ENCODE peak calls at places on chromosomes 7 and 10, in four cellular contexts. One of them, this sample, is unnamed. For H3K36me3, the result is how much of the 10 kb centered on the place peaks cover.

GRCh38 chr10:22294694-22295093 is 21.5 kb upstream of the COMMD3 start:
- DNase-seq in tibial artery: no peak
- DNase-seq in upper lobe of right lung: no peak
- DNase-seq in Caco-2: no peak
- DNase-seq in this sample: no peak

GRCh38 chr7:33921216-33921938 is 16.0 kb downstream of the BMPER start:
- DNase-seq in tibial artery: peak
- DNase-seq in upper lobe of right lung: no peak
- DNase-seq in Caco-2: no peak
- DNase-seq in this sample: no peak

GRCh38 chr7:130667593-130668257 is 823 bp downstream of the COPG2 start:
- DNase-seq in tibial artery: no peak
- DNase-seq in upper lobe of right lung: no peak
- DNase-seq in Caco-2: no peak
- DNase-seq in this sample: no peak

GRCh38 chr10:110226926-110227641 is 19.7 kb downstream of the MXI1 start:
- DNase-seq in tibial artery: peak
- DNase-seq in upper lobe of right lung: peak
- DNase-seq in Caco-2: peak
- DNase-seq in this sample: peak

GRCh38 chr10:101446947-101447346 is 93.0 kb downstream of the BTRC start:
- DNase-seq in tibial artery: no peak
- DNase-seq in upper lobe of right lung: no peak
- DNase-seq in Caco-2: no peak
- DNase-seq in this sample: no peak

GRCh38 chr10:93818086-93818485 is 60.4 kb downstream of the LGI1 start:
- DNase-seq in tibial artery: no peak
- DNase-seq in upper lobe of right lung: no peak
- DNase-seq in Caco-2: no peak
- DNase-seq in this sample: no peak

GRCh38 chr7:94205529-94205928 is 189.2 kb upstream of the COL1A2 start:
- DNase-seq in tibial artery: no peak
- DNase-seq in upper lobe of right lung: no peak
- DNase-seq in Caco-2: no peak
- DNase-seq in this sample: no peak

GRCh38 chr10:102065561-102066420 is 642 bp downstream of the HPS6 start:
- DNase-seq in tibial artery: peak
- DNase-seq in upper lobe of right lung: no peak
- DNase-seq in Caco-2: no peak
- DNase-seq in this sample: peak

GRCh38 chr7:2796358-2797352 is 47.5 kb downstream of the GNA12 start:
- DNase-seq in tibial artery: peak
- DNase-seq in upper lobe of right lung: no peak
- DNase-seq in Caco-2: no peak
- DNase-seq in this sample: no peak

GRCh38 chr7:48090095-48090805 is 1.2 kb downstream of the UPP1 start:
- DNase-seq in tibial artery: no peak
- DNase-seq in upper lobe of right lung: peak
- DNase-seq in Caco-2: no peak
- DNase-seq in this sample: no peak

GRCh38 chr7:65308300-65308678 is 65.4 kb upstream of the ZNF92 start:
- DNase-seq in tibial artery: no peak
- DNase-seq in upper lobe of right lung: no peak
- DNase-seq in Caco-2: no peak
- DNase-seq in this sample: no peak

GRCh38 chr10:95388539-95388938 is 97.7 kb upstream of the PDLIM1 start:
- DNase-seq in tibial artery: peak
- DNase-seq in upper lobe of right lung: no peak
- DNase-seq in Caco-2: no peak
- DNase-seq in this sample: no peak

GRCh38 chr10:133600657-133601056 is 25.9 kb downstream of the FRG2B start:
- DNase-seq in tibial artery: no peak
- DNase-seq in upper lobe of right lung: no peak
- DNase-seq in Caco-2: no peak
- DNase-seq in this sample: no peak

GRCh38 chr7:121744319-121744718 is 128.6 kb upstream of the PTPRZ1 start:
- DNase-seq in tibial artery: no peak
- DNase-seq in upper lobe of right lung: no peak
- DNase-seq in Caco-2: no peak
- DNase-seq in this sample: no peak

GRCh38 chr10:118910702-118911101 is 118.8 kb upstream of the NANOS1 start:
- DNase-seq in tibial artery: no peak
- DNase-seq in upper lobe of right lung: no peak
- DNase-seq in Caco-2: no peak
- DNase-seq in this sample: no peak

GRCh38 chr7:22173884-22174573 is 182.9 kb downstream of the RAPGEF5 start:
- DNase-seq in tibial artery: no peak
- DNase-seq in upper lobe of right lung: no peak
- DNase-seq in Caco-2: no peak
- DNase-seq in this sample: no peak

GRCh38 chr7:49403844-49404243 is 369.6 kb upstream of the VWC2 start:
- DNase-seq in tibial artery: no peak
- DNase-seq in upper lobe of right lung: no peak
- DNase-seq in Caco-2: no peak
- DNase-seq in this sample: no peak

GRCh38 chr10:58514102-58514472 is 1.4 kb downstream of the BICC1 start:
- DNase-seq in tibial artery: no peak
- DNase-seq in upper lobe of right lung: no peak
- DNase-seq in Caco-2: no peak
- DNase-seq in this sample: no peak

GRCh38 chr10:120553911-120554310 is 96.9 kb downstream of the PLPP4 start:
- DNase-seq in tibial artery: no peak
- DNase-seq in upper lobe of right lung: no peak
- DNase-seq in Caco-2: no peak
- DNase-seq in this sample: no peak

GRCh38 chr7:12646139-12646538 is 41.3 kb upstream of the ARL4A start:
- DNase-seq in tibial artery: no peak
- DNase-seq in upper lobe of right lung: no peak
- DNase-seq in Caco-2: no peak
- DNase-seq in this sample: no peak

GRCh38 chr10:30378607-30379006 is 29.5 kb upstream of the MTPAP start:
- DNase-seq in tibial artery: no peak
- DNase-seq in upper lobe of right lung: no peak
- DNase-seq in Caco-2: no peak
- DNase-seq in this sample: no peak

GRCh38 chr10:99648717-99649116 is 10.6 kb upstream of the ENTPD7 start:
- DNase-seq in tibial artery: no peak
- DNase-seq in upper lobe of right lung: no peak
- DNase-seq in Caco-2: no peak
- DNase-seq in this sample: no peak

GRCh38 chr10:103648231-103648950 is 154.9 kb downstream of the NEURL1 start:
- DNase-seq in tibial artery: peak
- DNase-seq in upper lobe of right lung: no peak
- DNase-seq in Caco-2: no peak
- DNase-seq in this sample: no peak

GRCh38 chr7:142669074-142669654 is 80.1 kb upstream of the PRSS1 start:
- DNase-seq in tibial artery: no peak
- DNase-seq in upper lobe of right lung: no peak
- DNase-seq in Caco-2: no peak
- DNase-seq in this sample: no peak

GRCh38 chr7:6375346-6376101 is 72.2 kb downstream of the DAGLB start:
- DNase-seq in tibial artery: no peak
- DNase-seq in upper lobe of right lung: no peak
- DNase-seq in Caco-2: no peak
- DNase-seq in this sample: peak

GRCh38 chr7:1709281-1709680 is 39.2 kb downstream of the ELFN1 start:
- DNase-seq in tibial artery: no peak
- DNase-seq in upper lobe of right lung: peak
- DNase-seq in Caco-2: peak
- DNase-seq in this sample: peak

GRCh38 chr7:1708640-1709249 is 38.7 kb downstream of the ELFN1 start:
- DNase-seq in tibial artery: peak
- DNase-seq in upper lobe of right lung: peak
- DNase-seq in Caco-2: peak
- DNase-seq in this sample: no peak

GRCh38 chr7:1710936-1711335 is 40.9 kb downstream of the ELFN1 start:
- DNase-seq in tibial artery: no peak
- DNase-seq in upper lobe of right lung: peak
- DNase-seq in Caco-2: peak
- DNase-seq in this sample: peak

GRCh38 chr7:1707756-1708611 is 37.9 kb downstream of the ELFN1 start:
- DNase-seq in tibial artery: no peak
- DNase-seq in upper lobe of right lung: peak
- DNase-seq in Caco-2: peak
- DNase-seq in this sample: peak

GRCh38 chr7:1709900-1710299 is 39.8 kb downstream of the ELFN1 start:
- DNase-seq in tibial artery: no peak
- DNase-seq in upper lobe of right lung: no peak
- DNase-seq in Caco-2: no peak
- DNase-seq in this sample: no peak
- TF ChIP-seq CTCF in tibial artery: no peak
- TF ChIP-seq CTCF in upper lobe of right lung: peak
- TF ChIP-seq CTCF in Caco-2: peak
- TF ChIP-seq CTCF in this sample: peak

GRCh38 chr7:44114586-44115310 is 8.6 kb downstream of the POLD2 start:
- DNase-seq in tibial artery: no peak
- DNase-seq in upper lobe of right lung: no peak
- DNase-seq in Caco-2: no peak
- DNase-seq in this sample: no peak
- H3K36me3 ChIP-seq in tibial artery: half or more
- H3K36me3 ChIP-seq in upper lobe of right lung: under half
- H3K36me3 ChIP-seq in Caco-2: under half
- H3K36me3 ChIP-seq in this sample: under half

GRCh38 chr10:90992462-90992861 is 71.6 kb upstream of the ANKRD1 start:
- DNase-seq in tibial artery: no peak
- DNase-seq in upper lobe of right lung: no peak
- DNase-seq in Caco-2: no peak
- DNase-seq in this sample: no peak
- TF ChIP-seq CTCF in tibial artery: no peak
- TF ChIP-seq CTCF in upper lobe of right lung: no peak
- TF ChIP-seq CTCF in Caco-2: no peak
- TF ChIP-seq CTCF in this sample: no peak

GRCh38 chr7:139623518-139623917 is 100.0 kb downstream of the CLEC2L start:
- DNase-seq in tibial artery: no peak
- DNase-seq in upper lobe of right lung: no peak
- DNase-seq in Caco-2: no peak
- DNase-seq in this sample: no peak
- H3K36me3 ChIP-seq in tibial artery: half or more
- H3K36me3 ChIP-seq in upper lobe of right lung: half or more
- H3K36me3 ChIP-seq in Caco-2: under half
- H3K36me3 ChIP-seq in this sample: half or more

GRCh38 chr10:113782986-113783704 is 31.7 kb downstream of the PLEKHS1 start:
- DNase-seq in tibial artery: no peak
- DNase-seq in upper lobe of right lung: no peak
- DNase-seq in Caco-2: no peak
- DNase-seq in this sample: no peak

GRCh38 chr10:113775681-113776294 is 24.3 kb downstream of the PLEKHS1 start:
- DNase-seq in tibial artery: no peak
- DNase-seq in upper lobe of right lung: no peak
- DNase-seq in Caco-2: no peak
- DNase-seq in this sample: no peak

GRCh38 chr10:113776553-113776952 is 25.1 kb downstream of the PLEKHS1 start:
- DNase-seq in tibial artery: no peak
- DNase-seq in upper lobe of right lung: no peak
- DNase-seq in Caco-2: no peak
- DNase-seq in this sample: no peak

GRCh38 chr10:113782367-113782766 is 30.9 kb downstream of the PLEKHS1 start:
- DNase-seq in tibial artery: no peak
- DNase-seq in upper lobe of right lung: no peak
- DNase-seq in Caco-2: no peak
- DNase-seq in this sample: no peak

GRCh38 chr10:113780681-113781250 is 29.3 kb downstream of the PLEKHS1 start:
- DNase-seq in tibial artery: no peak
- DNase-seq in upper lobe of right lung: no peak
- DNase-seq in Caco-2: no peak
- DNase-seq in this sample: no peak
- TF ChIP-seq CTCF in tibial artery: no peak
- TF ChIP-seq CTCF in upper lobe of right lung: no peak
- TF ChIP-seq CTCF in Caco-2: peak
- TF ChIP-seq CTCF in this sample: no peak

GRCh38 chr10:97464226-97464625 is 18.3 kb downstream of the ZDHHC16 start:
- DNase-seq in tibial artery: no peak
- DNase-seq in upper lobe of right lung: no peak
- DNase-seq in Caco-2: no peak
- DNase-seq in this sample: no peak
- H3K36me3 ChIP-seq in tibial artery: half or more
- H3K36me3 ChIP-seq in upper lobe of right lung: half or more
- H3K36me3 ChIP-seq in Caco-2: under half
- H3K36me3 ChIP-seq in this sample: under half

GRCh38 chr7:158572000-158572828 is 15.4 kb downstream of the PTPRN2 start:
- DNase-seq in tibial artery: no peak
- DNase-seq in upper lobe of right lung: no peak
- DNase-seq in Caco-2: no peak
- DNase-seq in this sample: no peak
- TF ChIP-seq CTCF in tibial artery: no peak
- TF ChIP-seq CTCF in upper lobe of right lung: no peak
- TF ChIP-seq CTCF in Caco-2: no peak
- TF ChIP-seq CTCF in this sample: no peak

GRCh38 chr7:20007510-20007909 is 209.7 kb downstream of the MACC1 start:
- DNase-seq in tibial artery: no peak
- DNase-seq in upper lobe of right lung: no peak
- DNase-seq in Caco-2: no peak
- DNase-seq in this sample: no peak

GRCh38 chr7:20012100-20012499 is 205.1 kb downstream of the MACC1 start:
- DNase-seq in tibial artery: no peak
- DNase-seq in upper lobe of right lung: no peak
- DNase-seq in Caco-2: no peak
- DNase-seq in this sample: no peak

GRCh38 chr7:20016669-20017068 is 200.5 kb downstream of the MACC1 start:
- DNase-seq in tibial artery: no peak
- DNase-seq in upper lobe of right lung: no peak
- DNase-seq in Caco-2: no peak
- DNase-seq in this sample: no peak

GRCh38 chr7:20013551-20013950 is 203.6 kb downstream of the MACC1 start:
- DNase-seq in tibial artery: no peak
- DNase-seq in upper lobe of right lung: no peak
- DNase-seq in Caco-2: no peak
- DNase-seq in this sample: no peak

GRCh38 chr7:20010877-20011276 is 206.3 kb downstream of the MACC1 start:
- DNase-seq in tibial artery: no peak
- DNase-seq in upper lobe of right lung: no peak
- DNase-seq in Caco-2: no peak
- DNase-seq in this sample: no peak
- H3K36me3 ChIP-seq in tibial artery: under half
- H3K36me3 ChIP-seq in upper lobe of right lung: under half
- H3K36me3 ChIP-seq in Caco-2: under half
- H3K36me3 ChIP-seq in this sample: under half

GRCh38 chr7:44434201-44434600 is 56.3 kb downstream of the NUDCD3 start:
- DNase-seq in tibial artery: no peak
- DNase-seq in upper lobe of right lung: no peak
- DNase-seq in Caco-2: no peak
- DNase-seq in this sample: no peak

GRCh38 chr7:44430054-44430453 is 60.4 kb downstream of the NUDCD3 start:
- DNase-seq in tibial artery: no peak
- DNase-seq in upper lobe of right lung: no peak
- DNase-seq in Caco-2: no peak
- DNase-seq in this sample: no peak

GRCh38 chr7:44433255-44434022 is 57.0 kb downstream of the NUDCD3 start:
- DNase-seq in tibial artery: no peak
- DNase-seq in upper lobe of right lung: no peak
- DNase-seq in Caco-2: no peak
- DNase-seq in this sample: no peak

GRCh38 chr7:44432381-44432977 is 58.0 kb downstream of the NUDCD3 start:
- DNase-seq in tibial artery: no peak
- DNase-seq in upper lobe of right lung: no peak
- DNase-seq in Caco-2: no peak
- DNase-seq in this sample: no peak

GRCh38 chr7:44431091-44431608 is 59.3 kb downstream of the NUDCD3 start:
- DNase-seq in tibial artery: no peak
- DNase-seq in upper lobe of right lung: no peak
- DNase-seq in Caco-2: peak
- DNase-seq in this sample: no peak
- TF ChIP-seq CTCF in tibial artery: no peak
- TF ChIP-seq CTCF in upper lobe of right lung: no peak
- TF ChIP-seq CTCF in Caco-2: peak
- TF ChIP-seq CTCF in this sample: peak